ENCODE peak calls at places on chromosomes 11 and 22, in seven cellular contexts. C is AG09319, P is NCI-H1105, B is cardiac fibroblast, N is nephron progenitor cell, U is substantia nigra, Z is glutamatergic neuron. O is an unnamed sample.

GRCh38 chr22:33274214-33274828 is 216.1 kb upstream of the SYN3 start:
- DNase-seq in C (no peak), P (no peak), B (peak; percentile 2), N (peak; percentile 44), U (no peak), Z (peak; percentile 38), O (no peak)

GRCh38 chr11:94602430-94603372 is 35.5 kb downstream of the PIWIL4 start:
- DNase-seq in C (no peak), P (peak; percentile 31), B (peak; percentile 75), N (no peak), U (no peak), Z (peak; percentile 74), O (peak; percentile 6)

GRCh38 chr22:46587492-46588278 is 32.5 kb upstream of the GRAMD4 start:
- DNase-seq in C (no peak), P (peak; percentile 26), B (no peak), N (no peak), U (no peak), Z (no peak), O (no peak)

GRCh38 chr11:132278801-132279574 is 908.6 kb downstream of the NTM start:
- DNase-seq in C (no peak), P (peak; percentile 34), B (peak; percentile 20), N (no peak), U (no peak), Z (no peak), O (peak; percentile 16)

GRCh38 chr22:44224166-44224565 is 43.4 kb downstream of the PARVG start:
- DNase-seq in C (no peak), P (no peak), B (no peak), N (no peak), U (no peak), Z (no peak), O (no peak)

GRCh38 chr22:39117585-39118191 is 20.6 kb downstream of the APOBEC3H start:
- DNase-seq in C (peak; percentile 18), P (peak; percentile 44), B (peak; percentile 70), N (peak; percentile 47), U (no peak), Z (peak; percentile 60), O (peak; percentile 19)

GRCh38 chr22:48804811-48805301 is 1022.8 kb downstream of the BRD1 start:
- DNase-seq in C (no peak), P (no peak), B (no peak), N (no peak), U (no peak), Z (no peak), O (no peak)

GRCh38 chr22:39024923-39025322 is 4.0 kb downstream of the APOBEC3D start:
- DNase-seq in C (no peak), P (no peak), B (no peak), N (no peak), U (no peak), Z (no peak), O (no peak)

GRCh38 chr22:30665786-30666185 is 1.9 kb downstream of the DUSP18 start:
- DNase-seq in C (no peak), P (no peak), B (no peak), N (no peak), U (no peak), Z (no peak), O (no peak)

GRCh38 chr11:127875076-127875475 is 712.3 kb downstream of the ETS1 start:
- DNase-seq in C (no peak), P (no peak), B (no peak), N (no peak), U (no peak), Z (no peak), O (no peak)

GRCh38 chr11:47617417-47617809 is 23.2 kb upstream of the C1QTNF4 start:
- DNase-seq in C (peak; percentile 34), P (no peak), B (peak; percentile 45), N (no peak), U (no peak), Z (no peak), O (peak; percentile 64)

GRCh38 chr22:22076937-22077703 is 94.5 kb upstream of the TOP3B start:
- DNase-seq in C (no peak), P (no peak), B (peak; percentile 55), N (no peak), U (no peak), Z (no peak), O (peak; percentile 38)

GRCh38 chr11:68772936-68773335 is 21.6 kb upstream of the TESMIN start:
- DNase-seq in C (no peak), P (no peak), B (no peak), N (no peak), U (no peak), Z (no peak), O (no peak)

GRCh38 chr22:43789452-43789851 is 22.7 kb downstream of the EFCAB6 start:
- DNase-seq in C (peak; percentile 94), P (no peak), B (peak; percentile 92), N (no peak), U (no peak), Z (no peak), O (peak; percentile 89)

GRCh38 chr22:33806191-33806590 is 114.1 kb downstream of the LARGE1 start:
- DNase-seq in C (no peak), P (no peak), B (no peak), N (no peak), U (no peak), Z (no peak), O (no peak)